ENCODE peak calls at places on chromosome 4, in four cellular contexts. C, F, D and N are unnamed samples. For H3K27me3, the result is how much of the 10 kb centered on the place peaks cover.

GRCh38 chr4:20422398-20422797 is 170.7 kb downstream of the SLIT2 start:
- DNase-seq in C (peak), F (peak), D (peak), N (peak)

GRCh38 chr4:48141048-48141447 is 7.0 kb upstream of the TXK start:
- DNase-seq in F (no peak), C (no peak), D (peak), N (peak)

GRCh38 chr4:7430965-7431695 is 3.6 kb downstream of the PSAPL1 start:
- DNase-seq in F (no peak), D (no peak), C (peak), N (no peak)

GRCh38 chr4:147834480-147834879 is 102.6 kb downstream of the ARHGAP10 start:
- DNase-seq in D (no peak), F (no peak), C (no peak), N (no peak)

GRCh38 chr4:80225628-80226027 is 28.3 kb downstream of the PRDM8 start:
- DNase-seq in D (peak), F (no peak), C (no peak), N (peak)

GRCh38 chr4:158172196-158172557 is 648 bp downstream of the GASK1B start:
- DNase-seq in C (no peak), D (peak), F (peak), N (no peak)

GRCh38 chr4:48250343-48250742 is 19.3 kb downstream of the TEC start:
- DNase-seq in D (no peak), C (no peak), F (no peak), N (no peak)

GRCh38 chr4:73619351-73619750 is 885 bp downstream of the RASSF6 start:
- DNase-seq in C (no peak), D (no peak), F (no peak), N (no peak)

GRCh38 chr4:7699040-7699439 is 240.6 kb downstream of the AFAP1 start:
- DNase-seq in C (no peak), F (peak), D (peak), N (no peak)

GRCh38 chr4:90127223-90127705 is at the start of gene CCSER1:
- DNase-seq in C (peak), D (peak), F (no peak), N (peak)

GRCh38 chr4:156723951-156724668 is 247.5 kb downstream of the PDGFC start:
- DNase-seq in D (no peak), C (no peak), F (no peak), N (no peak)

GRCh38 chr4:175330652-175331051 is 412.5 kb downstream of the ADAM29 start:
- DNase-seq in C (no peak), D (peak), F (peak), N (peak)

GRCh38 chr4:74228691-74229640 is 71.0 kb downstream of the MTHFD2L start:
- DNase-seq in F (peak), C (peak), D (peak), N (peak)

GRCh38 chr4:113758361-113758760 is 3.2 kb downstream of the CAMK2D start:
- DNase-seq in D (peak), F (no peak), C (no peak), N (no peak)

GRCh38 chr4:158259955-158260575 is 49.8 kb downstream of the TMEM144 start:
- DNase-seq in C (no peak), F (no peak), D (peak), N (peak)

GRCh38 chr4:44661940-44662622 is 10.7 kb upstream of the YIPF7 start:
- DNase-seq in C (no peak), F (no peak), D (no peak), N (peak)

GRCh38 chr4:40570348-40571077 is 59.2 kb downstream of the RBM47 start:
- DNase-seq in C (no peak), D (no peak), F (no peak), N (no peak)

GRCh38 chr4:129526812-129527211 is 430.9 kb downstream of the C4orf33 start:
- DNase-seq in C (no peak), D (no peak), F (no peak), N (peak)

GRCh38 chr4:84582988-84583870 is at the start of gene CDS1:
- DNase-seq in F (no peak), C (peak), D (no peak), N (peak)

GRCh38 chr4:16466581-16466980 is 240.3 kb upstream of the TAPT1 start:
- DNase-seq in C (no peak), F (no peak), D (no peak), N (no peak)

GRCh38 chr4:180363817-180364216 is 1879.4 kb upstream of the TENM3 start:
- DNase-seq in D (no peak), F (no peak), C (no peak), N (peak)

GRCh38 chr4:22712541-22712940 is 19.8 kb downstream of the GBA3 start:
- DNase-seq in D (no peak), F (no peak), C (no peak), N (no peak)

GRCh38 chr4:26061248-26061986 is 147.4 kb downstream of the SMIM20 start:
- DNase-seq in C (peak), F (peak), D (peak), N (peak)

GRCh38 chr4:8653326-8654000 is 60.9 kb downstream of the CPZ start:
- DNase-seq in C (no peak), D (no peak), F (no peak), N (no peak)

GRCh38 chr4:306551-306961 is 1.3 kb upstream of the ZNF732 start:
- DNase-seq in C (no peak), F (no peak), D (no peak), N (no peak)

GRCh38 chr4:128782076-128782715 is 27.3 kb upstream of the JADE1 start:
- DNase-seq in D (peak), F (no peak), C (peak), N (no peak)

GRCh38 chr4:124427095-124427767 is 285.3 kb downstream of the ANKRD50 start:
- DNase-seq in F (no peak), D (no peak), C (no peak), N (peak)

GRCh38 chr4:9703391-9703790 is 78.0 kb upstream of the DRD5 start:
- DNase-seq in D (no peak), F (peak), C (peak), N (peak)

GRCh38 chr4:52585379-52585778 is 73.7 kb downstream of the USP46 start:
- DNase-seq in D (no peak), F (no peak), C (no peak), N (no peak)

GRCh38 chr4:140156529-140157171 is 2.7 kb upstream of the MAML3 start:
- DNase-seq in D (no peak), F (no peak), C (no peak), N (no peak)

GRCh38 chr4:80307774-80308465 is 27.6 kb upstream of the CFAP299 start:
- DNase-seq in F (peak), D (peak), C (peak), N (peak)

GRCh38 chr4:71768123-71768522 is 15.8 kb downstream of the GC start:
- DNase-seq in D (no peak), C (no peak), F (no peak), N (no peak)

GRCh38 chr4:168483786-168484185 is 3.5 kb upstream of the DDX60L start:
- DNase-seq in C (no peak), F (no peak), D (peak), N (no peak)

GRCh38 chr4:103892616-103893015 is 172.8 kb upstream of the TACR3 start:
- DNase-seq in D (peak), C (no peak), F (no peak), N (no peak)

GRCh38 chr4:26330186-26330787 is 9.5 kb downstream of the RBPJ start:
- DNase-seq in F (peak), D (peak), C (no peak), N (peak)

GRCh38 chr4:138734746-138735145 is 280.8 kb upstream of the NOCT start:
- DNase-seq in F (peak), C (no peak), D (peak), N (peak)

GRCh38 chr4:119627267-119628190 is 1.1 kb downstream of the PDE5A start:
- DNase-seq in F (peak), D (peak), C (peak), N (no peak)

GRCh38 chr4:12178614-12179263 is 750.0 kb upstream of the HS3ST1 start:
- DNase-seq in F (no peak), C (no peak), D (no peak), N (no peak)
- TF ChIP-seq CTCF in F (no peak), C (no peak), D (no peak), N (no peak)

DNA sequence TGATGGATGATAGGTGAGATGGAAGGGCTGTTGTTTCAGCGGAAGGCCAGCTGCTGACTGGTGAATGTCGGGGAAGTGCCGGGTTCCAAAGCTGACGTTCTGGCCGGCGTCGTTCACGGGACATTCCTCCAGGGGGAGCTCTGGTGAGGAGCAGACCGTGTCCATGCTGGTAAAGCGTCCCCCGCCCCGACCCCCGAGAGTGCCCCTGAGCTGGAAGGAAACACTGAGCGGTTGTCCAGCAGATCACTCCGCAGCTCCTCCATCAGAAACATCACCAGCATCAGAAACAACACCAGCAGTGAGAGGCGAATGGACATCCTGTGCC is 18.6 kb upstream of the ADRA2C start:
- DNase-seq in C (peak), D (no peak), F (no peak), N (no peak)
- H3K27me3 ChIP-seq in C (under half), D (under half), F (under half), N (under half)

GRCh38 chr4:17560065-17560673 is 16.8 kb upstream of the LAP3 start:
- DNase-seq in F (no peak), C (no peak), D (no peak), N (no peak)

GRCh38 chr4:17559709-17560048 is 17.3 kb upstream of the LAP3 start:
- DNase-seq in D (no peak), F (no peak), C (no peak), N (no peak)

GRCh38 chr4:17558941-17559708 is 17.9 kb upstream of the LAP3 start:
- DNase-seq in D (no peak), C (no peak), F (no peak), N (no peak)

GRCh38 chr4:17561195-17561909 is 15.6 kb upstream of the LAP3 start:
- DNase-seq in F (peak), C (no peak), D (peak), N (peak)

GRCh38 chr4:17562157-17562556 is 14.8 kb upstream of the LAP3 start:
- DNase-seq in D (no peak), C (no peak), F (no peak), N (no peak)
- TF ChIP-seq CTCF in D (no peak), C (peak), F (peak), N (peak)

GRCh38 chr4:3348621-3349020 is 55.8 kb downstream of the RGS12 start:
- DNase-seq in F (no peak), C (no peak), D (no peak), N (no peak)
- H3K27me3 ChIP-seq in F (under half), C (under half), D (under half), N (under half)

GRCh38 chr4:64330143-64330542 is 79.1 kb downstream of the TECRL start:
- DNase-seq in F (no peak), D (no peak), C (no peak), N (no peak)
- TF ChIP-seq CTCF in F (no peak), D (no peak), C (no peak), N (no peak)

DNA sequence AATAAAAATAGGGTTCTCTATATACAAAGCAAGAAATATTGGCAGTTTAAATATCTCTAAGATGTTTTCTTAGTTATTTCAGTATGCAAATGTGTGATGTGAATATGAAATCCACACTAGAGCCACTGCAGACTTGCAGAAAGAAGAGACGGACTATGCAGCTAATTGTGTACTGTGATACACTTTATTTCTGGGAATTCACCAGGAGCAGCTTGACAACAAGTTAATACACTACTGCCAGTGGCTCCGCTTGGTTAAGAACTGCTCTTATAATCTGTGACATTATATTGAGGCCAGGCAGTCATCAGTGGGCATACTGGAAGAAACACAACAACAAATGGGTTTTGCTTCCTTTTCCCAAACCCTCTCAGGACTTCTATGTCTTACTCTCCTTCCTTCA is 172.0 kb downstream of the FBXW7 start:
- DNase-seq in D (no peak), C (no peak), F (no peak), N (no peak)
- H3K27me3 ChIP-seq in D (under half), C (under half), F (under half), N (under half)

DNA sequence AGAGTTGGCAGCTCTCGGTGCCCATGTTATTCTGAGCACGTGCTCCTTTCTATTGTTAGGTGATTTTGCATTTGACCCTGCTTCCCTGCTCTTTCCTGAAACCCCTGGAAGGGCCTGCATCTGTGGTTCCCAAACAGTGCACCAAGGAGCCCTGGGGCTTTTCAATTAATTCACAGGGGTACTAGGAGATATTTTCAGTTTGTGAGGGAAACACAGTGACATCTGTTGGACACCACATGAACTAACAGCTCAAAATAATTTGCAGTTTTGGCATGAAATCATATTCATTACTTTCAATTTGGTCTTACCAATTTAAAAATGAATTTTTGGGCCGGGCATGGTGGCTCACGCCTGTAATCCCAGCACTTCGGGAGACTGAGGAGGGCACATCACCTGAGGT is 156.6 kb downstream of the GATB start:
- DNase-seq in F (no peak), D (peak), C (no peak), N (peak)
- TF ChIP-seq CTCF in F (peak), D (peak), C (peak), N (peak)

GRCh38 chr4:24472514-24473308 is 111.6 kb downstream of the DHX15 start:
- DNase-seq in C (peak), F (peak), D (peak), N (peak)

GRCh38 chr4:24471623-24472510 is 112.5 kb downstream of the DHX15 start:
- DNase-seq in C (peak), F (no peak), D (peak), N (no peak)

GRCh38 chr4:24475756-24476155 is 108.6 kb downstream of the DHX15 start:
- DNase-seq in F (no peak), D (no peak), C (peak), N (no peak)

GRCh38 chr4:24473309-24473721 is 111.0 kb downstream of the DHX15 start:
- DNase-seq in D (peak), F (no peak), C (peak), N (peak)

DNA sequence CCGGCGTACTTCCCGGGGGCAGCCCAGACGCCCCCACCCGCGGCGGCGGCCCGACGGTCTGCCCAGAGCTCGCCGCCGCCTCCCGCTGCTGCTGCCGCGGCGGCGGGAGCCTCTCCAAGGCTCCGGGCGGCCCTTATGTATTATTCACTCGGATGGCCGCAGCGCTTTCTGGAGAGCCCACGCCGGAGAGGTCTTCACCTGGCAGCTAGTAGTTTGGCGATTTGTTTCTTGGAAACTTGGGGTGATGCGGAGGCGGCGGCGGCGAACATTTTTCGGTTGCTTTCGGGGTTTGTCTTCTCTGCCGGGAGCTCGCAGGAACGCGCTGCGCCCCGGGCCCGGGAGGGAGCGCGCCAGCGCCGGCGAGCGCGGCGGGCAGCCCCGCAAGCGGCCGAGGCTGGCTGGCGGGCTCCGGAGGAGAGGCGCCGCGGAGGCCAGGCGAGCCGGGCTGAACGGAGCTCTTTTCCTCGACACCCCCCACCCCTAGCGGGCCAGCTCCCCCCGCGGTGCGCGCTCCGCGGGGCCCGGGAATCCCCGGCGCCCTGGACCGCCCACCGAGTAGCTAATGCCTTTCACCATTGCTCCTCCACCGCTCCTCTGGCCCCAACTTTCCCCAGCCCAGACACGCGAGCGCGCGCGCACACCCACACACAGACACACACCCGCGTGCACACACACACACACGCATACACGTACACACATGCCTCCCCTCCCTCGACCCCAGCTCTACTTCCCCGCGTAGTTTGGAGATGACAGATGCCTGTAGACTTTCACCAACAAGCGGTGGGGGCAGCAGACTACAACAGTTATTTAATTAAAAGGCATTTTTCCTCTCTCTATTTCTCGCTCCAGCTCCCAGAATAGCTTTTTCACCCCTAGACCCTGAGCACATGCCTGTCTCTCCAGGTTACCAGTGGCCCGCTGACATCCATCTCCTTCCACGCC is 113.4 kb downstream of the DHX15 start:
- DNase-seq in D (peak), F (peak), C (peak), N (no peak)
- H3K27me3 ChIP-seq in D (under half), F (under half), C (under half), N (under half)

GRCh38 chr4:142579483-142579882 is 266.6 kb downstream of the INPP4B start:
- DNase-seq in C (no peak), F (no peak), D (peak), N (no peak)

GRCh38 chr4:142585411-142585810 is 260.7 kb downstream of the INPP4B start:
- DNase-seq in F (no peak), C (no peak), D (peak), N (no peak)

GRCh38 chr4:142581891-142582290 is 264.2 kb downstream of the INPP4B start:
- DNase-seq in C (no peak), F (no peak), D (no peak), N (no peak)

GRCh38 chr4:142582340-142582739 is 263.8 kb downstream of the INPP4B start:
- DNase-seq in D (no peak), C (no peak), F (no peak), N (no peak)

GRCh38 chr4:142583708-142584107 is 262.4 kb downstream of the INPP4B start:
- DNase-seq in D (no peak), F (no peak), C (no peak), N (no peak)
- TF ChIP-seq CTCF in D (no peak), F (no peak), C (no peak), N (no peak)